ENCODE peak calls at places on chromosomes 12 and 14, in ten cellular contexts. F, W, H, V, G, X, K, Y, J and U are unnamed samples. For H3K36me3 and H3K9me3, the result is how much of the 10 kb centered on the place peaks cover.

GRCh38 chr14:23430733-23431105 is 4.7 kb downstream of the MYH7 start:
- DNase-seq in G (no peak), X (no peak), V (no peak), F (no peak), J (no peak), H (peak), Y (peak), W (peak), K (no peak), U (no peak)

GRCh38 chr14:31834616-31835015 is 242.5 kb upstream of the ARHGAP5 start:
- DNase-seq in W (no peak), F (no peak), K (no peak), X (no peak), V (no peak), G (no peak), H (no peak), Y (no peak), J (peak), U (no peak)

GRCh38 chr14:89603938-89604480 is 187.0 kb upstream of the FOXN3 start:
- DNase-seq in F (no peak), W (no peak), Y (no peak), G (peak), V (no peak), H (no peak), K (no peak), J (no peak), X (no peak), U (no peak)

GRCh38 chr14:52299692-52300278 is 14.3 kb upstream of the PTGER2 start:
- DNase-seq in H (no peak), Y (peak), V (peak), X (peak), W (peak), J (peak), F (no peak), K (no peak), G (peak), U (no peak)

GRCh38 chr12:127928615-127929014 is 338.4 kb upstream of the TMEM132C start:
- DNase-seq in K (no peak), J (no peak), G (no peak), V (no peak), Y (peak), F (no peak), X (no peak), W (no peak), H (no peak), U (no peak)

GRCh38 chr14:102474934-102475333 is 34.6 kb downstream of the ANKRD9 start:
- DNase-seq in Y (no peak), H (no peak), F (no peak), X (no peak), W (no peak), K (no peak), J (no peak), V (no peak), G (no peak), U (no peak)

GRCh38 chr14:102491366-102491765 is 18.2 kb downstream of the ANKRD9 start:
- DNase-seq in W (no peak), F (no peak), J (peak), Y (no peak), V (no peak), H (no peak), X (no peak), K (no peak), G (no peak), U (no peak)

GRCh38 chr12:40469736-40470135 is 222.5 kb upstream of the CNTN1 start:
- DNase-seq in Y (no peak), J (no peak), W (peak), H (no peak), G (no peak), V (no peak), F (no peak), K (no peak), X (no peak), U (no peak)

GRCh38 chr12:109878749-109879148 is 1.6 kb downstream of the GLTP start:
- DNase-seq in H (no peak), K (no peak), G (no peak), J (no peak), F (no peak), Y (peak), W (no peak), V (no peak), X (no peak), U (no peak)

GRCh38 chr12:630656-631632 is 32.3 kb downstream of the NINJ2 start:
- DNase-seq in X (no peak), Y (no peak), W (no peak), J (no peak), K (peak), F (peak), V (no peak), H (peak), G (peak), U (no peak)

GRCh38 chr12:16399110-16399509 is 51.7 kb downstream of the MGST1 start:
- DNase-seq in V (no peak), G (no peak), W (no peak), J (no peak), F (no peak), K (no peak), X (no peak), Y (no peak), H (no peak), U (no peak)

GRCh38 chr12:72289633-72290032 is 17.5 kb downstream of the TRHDE start:
- DNase-seq in X (no peak), G (no peak), F (no peak), J (no peak), H (no peak), K (no peak), V (no peak), W (no peak), Y (peak), U (no peak)

GRCh38 chr12:26648584-26648983 is 184.4 kb downstream of the ITPR2 start:
- DNase-seq in G (no peak), V (peak), H (no peak), J (peak), Y (peak), K (no peak), W (no peak), X (no peak), F (no peak), U (no peak)

GRCh38 chr14:35534884-35535793 is 1.2 kb downstream of the INSM2 start:
- DNase-seq in X (no peak), K (no peak), F (peak), H (peak), Y (peak), W (peak), J (peak), V (peak), G (peak), U (no peak)

GRCh38 chr12:5512585-5512970 is 80.7 kb downstream of the NTF3 start:
- DNase-seq in X (no peak), F (no peak), J (no peak), K (no peak), V (no peak), Y (no peak), W (no peak), H (peak), G (no peak), U (no peak)

GRCh38 chr14:69612759-69613145 is 1.4 kb downstream of the SUSD6 start:
- DNase-seq in H (no peak), X (no peak), J (peak), K (no peak), G (no peak), F (no peak), V (no peak), Y (peak), W (no peak), U (no peak)

GRCh38 chr12:6141048-6141447 is 16.6 kb upstream of the VWF start:
- DNase-seq in V (no peak), H (peak), G (peak), X (no peak), K (no peak), Y (peak), F (no peak), J (no peak), W (no peak), U (no peak)

GRCh38 chr12:63899396-63899795 is 54.9 kb downstream of the SRGAP1 start:
- DNase-seq in V (no peak), Y (no peak), W (no peak), J (no peak), F (no peak), X (no peak), H (no peak), K (no peak), G (no peak), U (no peak)

GRCh38 chr12:81570234-81570633 is 188.9 kb downstream of the PPFIA2 start:
- DNase-seq in G (no peak), Y (no peak), W (no peak), F (no peak), H (no peak), X (no peak), J (no peak), V (peak), K (no peak), U (no peak)

GRCh38 chr12:32108829-32109228 is 2.2 kb downstream of the BICD1 start:
- DNase-seq in H (no peak), G (peak), F (no peak), Y (no peak), K (no peak), X (no peak), W (no peak), V (no peak), J (no peak), U (no peak)

GRCh38 chr12:6570264-6570887 is 2.3 kb upstream of the NOP2 start:
- DNase-seq in K (no peak), V (peak), Y (peak), G (no peak), X (no peak), W (peak), H (no peak), J (no peak), F (no peak), U (no peak)

GRCh38 chr12:7645395-7646177 is 20.1 kb downstream of the APOBEC1 start:
- DNase-seq in V (peak), F (no peak), J (no peak), G (peak), W (peak), H (no peak), X (no peak), Y (peak), K (no peak), U (no peak)

GRCh38 chr12:130839770-130840355 is 813 bp upstream of the STX2 start:
- DNase-seq in X (no peak), J (no peak), W (no peak), F (no peak), V (no peak), K (no peak), G (peak), Y (no peak), H (peak), U (no peak)

GRCh38 chr14:37545174-37545573 is 49.9 kb downstream of the FOXA1 start:
- DNase-seq in H (no peak), K (no peak), V (no peak), F (no peak), X (no peak), W (no peak), Y (no peak), G (no peak), J (peak), U (no peak)

GRCh38 chr14:97021001-97021400 is 223.8 kb downstream of the VRK1 start:
- DNase-seq in K (no peak), G (no peak), J (no peak), Y (no peak), X (no peak), V (no peak), H (no peak), W (no peak), F (no peak), U (no peak)

GRCh38 chr12:102950107-102950949 is 7.1 kb upstream of the ASCL1 start:
- DNase-seq in G (no peak), V (peak), K (no peak), X (no peak), F (no peak), W (no peak), H (no peak), J (no peak), Y (peak), U (no peak)

GRCh38 chr12:98262886-98263285 is 252.5 kb upstream of the TMPO start:
- DNase-seq in G (no peak), V (no peak), H (no peak), F (no peak), J (no peak), X (no peak), K (no peak), Y (no peak), W (no peak), U (no peak)

GRCh38 chr14:39381366-39381765 is 50.9 kb downstream of the FBXO33 start:
- DNase-seq in J (no peak), F (no peak), G (no peak), W (no peak), H (no peak), V (no peak), Y (no peak), K (no peak), X (no peak), U (no peak)

GRCh38 chr12:95303476-95303875 is 85.9 kb downstream of the VEZT start:
- DNase-seq in V (no peak), X (no peak), J (no peak), F (no peak), H (no peak), K (no peak), W (no peak), Y (peak), G (no peak), U (no peak)

GRCh38 chr14:105859717-105860614 is 333.6 kb downstream of the TMEM121 start:
- DNase-seq in V (no peak), Y (no peak), J (no peak), X (no peak), W (no peak), K (no peak), H (peak), G (no peak), F (peak), U (no peak)

GRCh38 chr14:69818760-69819191 is 21.7 kb upstream of the SLC10A1 start:
- DNase-seq in H (peak), K (peak), V (peak), X (no peak), Y (peak), J (peak), G (peak), F (peak), W (peak), U (no peak)

GRCh38 chr12:3965096-3965495 is 91.9 kb upstream of the PARP11 start:
- DNase-seq in H (no peak), Y (no peak), G (no peak), V (no peak), F (no peak), J (no peak), X (no peak), W (no peak), K (no peak), U (no peak)

GRCh38 chr14:92729632-92730358 is 18.6 kb downstream of the LGMN start:
- DNase-seq in W (no peak), J (peak), K (no peak), H (no peak), Y (peak), V (no peak), G (no peak), X (peak), F (no peak), U (no peak)

GRCh38 chr12:79482323-79482722 is 208.4 kb downstream of the PAWR start:
- DNase-seq in X (no peak), F (no peak), W (no peak), G (no peak), J (no peak), H (no peak), V (no peak), Y (no peak), K (no peak), U (no peak)

GRCh38 chr12:62730649-62731377 is 204.1 kb downstream of the PPM1H start:
- DNase-seq in Y (peak), V (no peak), W (no peak), F (no peak), H (no peak), X (no peak), K (no peak), J (peak), G (no peak), U (no peak)

GRCh38 chr14:63707216-63707615 is 20.6 kb downstream of the SGPP1 start:
- DNase-seq in Y (no peak), F (no peak), K (no peak), G (no peak), V (no peak), W (no peak), H (no peak), J (peak), X (no peak), U (no peak)

GRCh38 chr12:15044461-15044860 is 71.6 kb downstream of the PDE6H start:
- DNase-seq in W (no peak), F (no peak), X (no peak), J (no peak), H (no peak), G (no peak), K (no peak), V (no peak), Y (peak), U (no peak)

GRCh38 chr14:23935158-23935557 is 18.4 kb upstream of the DHRS4 start:
- DNase-seq in V (no peak), Y (no peak), G (no peak), X (no peak), K (no peak), J (no peak), W (no peak), F (no peak), H (no peak), U (no peak)

DNA sequence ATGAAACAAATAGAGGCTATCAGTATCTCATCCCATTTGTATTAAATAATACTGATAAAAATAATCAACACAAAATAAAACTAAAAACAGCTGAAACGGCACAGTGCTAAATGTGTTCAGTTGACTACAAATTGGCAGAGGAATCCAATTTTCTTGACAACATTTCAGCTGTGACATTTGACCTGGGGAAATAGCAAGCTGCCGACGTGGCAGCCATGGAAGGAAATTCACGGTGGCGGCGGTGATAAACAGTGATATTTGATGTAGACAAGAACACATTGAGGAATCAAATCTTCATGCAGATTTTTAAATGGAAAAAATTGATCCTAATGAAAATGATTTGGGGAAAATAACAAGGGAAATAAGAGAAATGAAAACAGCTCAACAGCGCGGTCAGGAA is 159.1 kb upstream of the RTL1 start:
- DNase-seq in G (no peak), K (no peak), H (no peak), V (no peak), W (no peak), F (no peak), J (no peak), X (no peak), Y (no peak), U (no peak)
- H3K36me3 ChIP-seq in G (under half), K (under half), H (under half), V (under half), W (under half), F (under half), J (under half), X (under half), Y (under half), U (under half)

DNA sequence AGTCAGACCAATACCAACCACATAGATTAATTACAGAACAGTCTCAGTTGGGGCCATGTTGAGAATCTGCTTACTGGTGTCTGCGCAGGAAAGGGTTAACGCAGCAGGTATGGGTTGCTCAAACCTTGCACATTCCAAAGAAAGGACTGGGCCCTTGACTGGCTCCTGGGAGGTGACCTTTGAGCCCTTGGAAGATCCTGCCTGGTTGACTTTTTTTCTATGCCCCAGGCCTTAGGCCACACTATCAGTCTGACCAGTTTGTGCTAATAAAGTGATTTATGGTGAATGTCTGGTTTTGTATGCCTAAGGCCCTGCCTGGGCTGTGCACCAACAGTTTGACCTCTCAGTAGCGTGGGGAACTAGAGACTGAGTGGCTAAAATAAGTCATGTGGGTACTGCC is 61.4 kb upstream of the SCN8A start:
- DNase-seq in J (no peak), X (no peak), G (no peak), Y (no peak), V (no peak), H (no peak), F (no peak), W (no peak), K (no peak), U (no peak)
- H3K4me3 ChIP-seq in J (no peak), X (no peak), G (no peak), Y (no peak), V (no peak), H (no peak), F (no peak), W (no peak), K (no peak), U (no peak)

DNA sequence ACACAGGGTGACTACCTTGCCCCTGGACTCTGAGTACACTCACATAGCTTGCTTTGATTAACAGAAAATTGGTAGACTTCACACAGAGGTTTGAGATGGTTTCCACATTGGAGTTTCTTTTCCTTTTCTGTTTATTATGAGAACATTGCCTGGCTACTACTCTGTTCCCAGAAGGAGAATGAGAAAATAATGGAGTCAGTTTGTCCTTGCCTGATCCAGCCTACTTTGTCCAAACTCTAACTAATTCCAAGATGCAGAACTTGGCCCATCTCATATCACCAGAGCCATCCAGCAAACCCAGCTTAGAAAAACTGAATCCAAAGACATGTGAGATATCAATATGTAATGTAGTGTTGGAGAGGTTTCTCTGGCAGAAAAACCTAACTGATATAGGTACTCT is 20.4 kb downstream of the TAS2R50 start:
- DNase-seq in W (no peak), Y (no peak), F (no peak), J (no peak), V (no peak), X (no peak), K (no peak), G (no peak), H (no peak), U (no peak)
- H3K9me3 ChIP-seq in W (under half), Y (under half), F (under half), J (under half), V (under half), X (under half), K (under half), G (under half), H (under half), U (under half)

DNA sequence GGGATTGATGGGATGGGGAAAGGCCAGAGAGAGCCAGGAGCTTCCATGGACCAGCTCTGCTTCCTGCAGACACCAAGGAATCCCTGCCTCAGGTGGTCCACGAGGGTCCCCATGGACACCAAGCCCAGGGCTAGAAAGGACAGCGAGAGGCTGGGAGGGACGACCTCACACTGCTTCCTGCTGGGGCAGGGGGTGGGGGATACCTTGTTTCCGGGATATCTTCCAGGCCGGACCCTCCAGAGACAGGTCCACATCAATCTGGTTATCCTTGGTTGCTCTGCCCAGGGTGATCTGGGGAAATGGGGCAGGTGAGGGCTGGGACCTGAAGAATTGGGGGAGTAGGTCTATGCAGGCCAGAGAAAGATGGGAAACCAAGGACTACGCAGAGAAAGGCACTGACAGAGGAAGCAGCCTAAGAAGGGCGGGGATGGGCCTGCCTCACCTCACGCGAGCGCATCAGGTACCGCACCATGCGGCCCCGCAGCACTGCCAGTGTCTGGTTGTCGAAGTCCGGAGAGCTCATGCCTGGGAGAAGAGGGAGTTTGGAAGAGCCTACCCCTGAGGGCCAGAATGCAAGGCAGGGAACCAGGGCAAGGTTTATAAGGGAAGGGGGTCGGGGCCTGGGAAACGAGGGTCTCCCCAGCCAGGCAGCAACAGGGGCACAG is 8.8 kb downstream of the MCRS1 start:
- DNase-seq in G (no peak), H (no peak), V (no peak), X (no peak), Y (no peak), J (no peak), K (no peak), F (no peak), W (no peak), U (no peak)
- H3K36me3 ChIP-seq in G (half or more), H (half or more), V (under half), X (under half), Y (under half), J (under half), K (half or more), F (under half), W (under half), U (half or more)

GRCh38 chr12:56021882-56022497 is 1.1 kb downstream of the IKZF4 start:
- DNase-seq in H (no peak), X (no peak), W (peak), F (no peak), K (no peak), J (no peak), G (no peak), V (no peak), Y (no peak), U (no peak)
- H3K4me3 ChIP-seq in H (peak), X (no peak), W (peak), F (peak), K (no peak), J (no peak), G (peak), V (peak), Y (no peak), U (peak)